ENCODE peak calls at places on chromosomes 3 and 15, in four cellular contexts. S is endothelial cell, F is CD14-positive monocyte, P is GM12865. R is an unnamed sample.

GRCh38 chr3:139982404-139982803 is 47.4 kb downstream of the CLSTN2 start:
- DNase-seq in S (no peak), F (no peak), P (no peak), R (no peak)

GRCh38 chr15:65071381-65071811 is 3.6 kb upstream of the RASL12 start:
- DNase-seq in S (no peak), F (no peak), P (no peak), R (no peak)

GRCh38 chr3:185172086-185173049 is 19.5 kb upstream of the C3orf70 start:
- DNase-seq in S (no peak), F (no peak), P (no peak), R (no peak)

GRCh38 chr15:36811903-36812302 is 232.5 kb downstream of the CDIN1 start:
- DNase-seq in S (no peak), F (no peak), P (no peak), R (no peak)

GRCh38 chr15:74611341-74611740 is 4.3 kb upstream of the CLK3 start:
- DNase-seq in S (no peak), F (no peak), P (no peak), R (no peak)

GRCh38 chr3:115623414-115623868 is at the start of gene GAP43:
- DNase-seq in S (peak; percentile 17), F (no peak), P (no peak), R (peak; percentile 35)

GRCh38 chr15:47411733-47412530 is 305.4 kb upstream of the SEMA6D start:
- DNase-seq in S (no peak), F (no peak), P (no peak), R (no peak)

GRCh38 chr3:126549861-126550487 is 8.8 kb downstream of the C3orf22 start:
- DNase-seq in S (peak; percentile 5), F (no peak), P (no peak), R (no peak)

GRCh38 chr3:71048948-71049347 is 534.6 kb downstream of the FOXP1 start:
- DNase-seq in S (peak; percentile 14), F (no peak), P (no peak), R (no peak)

GRCh38 chr3:39148116-39149058 is 5.0 kb downstream of the CSRNP1 start:
- DNase-seq in S (peak; percentile 23), F (no peak), P (peak; percentile 89), R (no peak)

GRCh38 chr3:100706365-100706764 is 2.9 kb upstream of the TFG start:
- DNase-seq in S (no peak), F (no peak), P (no peak), R (no peak)

GRCh38 chr3:25944328-25944727 is 154.4 kb downstream of the OXSM start:
- DNase-seq in S (no peak), F (no peak), P (no peak), R (no peak)

GRCh38 chr3:171172070-171172469 is 145.6 kb upstream of the SLC2A2 start:
- DNase-seq in S (peak; percentile 28), F (no peak), P (no peak), R (no peak)
- TF ChIP-seq CTCF in S (peak; percentile 72), F (peak; percentile 34), P (peak; percentile 32), R (no peak)

DNA sequence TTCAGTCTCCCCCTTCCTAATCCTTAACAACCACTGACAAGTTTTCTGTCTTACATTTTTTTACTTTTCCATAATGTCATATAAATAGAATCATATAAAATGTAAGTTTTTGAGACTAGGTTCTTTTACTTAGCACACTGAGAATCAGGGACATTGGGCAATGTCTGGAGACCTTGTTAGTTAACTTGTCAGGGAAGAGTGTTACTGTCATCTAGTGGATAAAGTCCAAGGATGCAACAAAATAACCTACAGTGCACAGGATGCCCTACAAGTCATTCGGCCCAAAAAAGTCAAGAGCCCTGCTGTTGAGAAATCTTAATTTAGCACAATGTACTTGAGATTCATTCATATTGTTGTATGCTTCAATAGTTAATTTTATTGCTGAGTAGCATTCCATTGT is 95.6 kb upstream of the MCTP2 start:
- DNase-seq in S (no peak), F (no peak), P (peak; percentile 3), R (no peak)
- TF ChIP-seq CTCF in S (no peak), F (no peak), P (no peak), R (peak; percentile 16)

DNA sequence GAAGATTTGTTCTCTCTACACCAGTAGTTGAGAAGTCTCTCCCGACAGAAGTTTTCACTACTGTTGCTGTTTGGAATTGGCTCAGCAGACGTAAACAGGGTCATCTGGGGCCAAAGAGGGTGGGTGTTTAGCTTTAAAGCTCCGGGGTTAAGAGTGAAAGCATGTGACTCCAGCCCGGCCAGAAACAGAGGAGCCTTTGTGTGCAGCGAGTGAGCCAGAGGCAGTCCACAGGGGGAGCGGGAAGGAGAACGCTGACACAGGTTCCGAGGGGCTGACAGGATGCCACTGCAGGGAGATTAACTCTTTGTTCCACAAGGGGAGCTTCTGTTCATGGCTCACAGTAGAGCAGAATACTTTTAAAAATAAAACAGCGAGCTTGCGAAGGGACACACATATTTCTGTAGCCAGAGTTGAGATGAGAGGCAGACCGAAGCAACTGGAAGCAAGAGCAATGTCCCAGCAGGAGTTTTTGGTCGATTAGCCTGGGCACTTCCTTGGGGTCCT is 26.9 kb downstream of the BMF start:
- DNase-seq in S (peak; percentile 75), F (no peak), P (no peak), R (no peak)
- TF ChIP-seq CTCF in S (no peak), F (no peak), P (no peak), R (no peak)

GRCh38 chr3:44914936-44915335 is 40.5 kb downstream of the TGM4 start:
- DNase-seq in S (peak; percentile 44), F (no peak), P (no peak), R (no peak)
- TF ChIP-seq CTCF in S (no peak), F (no peak), P (no peak), R (peak; percentile 29)

R was measured in AG09319.